ENCODE peak calls at places on chromosomes 2 and 18, in five cellular contexts. One of them, this sample, is unnamed.
A peak's percentile ranks its signal among the peaks of the same experiment; 100 is the strongest.

GRCh38 chr2:172213116-172213515 is 110.4 kb upstream of the DLX2 start:
- DNase-seq in neuronal stem cell: no peak
- DNase-seq in mesendoderm: no peak
- DNase-seq in H1: no peak
- DNase-seq in IMR-90: no peak
- DNase-seq in this sample: no peak

GRCh38 chr2:115880558-115880957 is 1438.1 kb downstream of the DPP10 start:
- DNase-seq in H1: no peak
- DNase-seq in IMR-90: no peak
- DNase-seq in mesendoderm: peak; percentile 52
- DNase-seq in neuronal stem cell: no peak
- DNase-seq in this sample: no peak

GRCh38 chr2:46690825-46691224 is 211.5 kb downstream of the TMEM247 start:
- DNase-seq in neuronal stem cell: no peak
- DNase-seq in IMR-90: peak; percentile 95
- DNase-seq in H1: no peak
- DNase-seq in mesendoderm: no peak
- DNase-seq in this sample: no peak

GRCh38 chr18:61531182-61531581 is 198.0 kb downstream of the CDH20 start:
- DNase-seq in mesendoderm: no peak
- DNase-seq in neuronal stem cell: no peak
- DNase-seq in IMR-90: no peak
- DNase-seq in H1: no peak
- DNase-seq in this sample: no peak

GRCh38 chr2:221999702-222000101 is 299.1 kb downstream of the PAX3 start:
- DNase-seq in H1: no peak
- DNase-seq in IMR-90: peak; percentile 91
- DNase-seq in mesendoderm: peak; percentile 26
- DNase-seq in neuronal stem cell: no peak
- DNase-seq in this sample: no peak

GRCh38 chr2:240918258-240919091 is 12.3 kb downstream of the CROCC2 start:
- DNase-seq in neuronal stem cell: no peak
- DNase-seq in IMR-90: no peak
- DNase-seq in H1: no peak
- DNase-seq in mesendoderm: no peak
- DNase-seq in this sample: peak; percentile 20

GRCh38 chr18:6719098-6719913 is 10.2 kb upstream of the ARHGAP28 start:
- DNase-seq in neuronal stem cell: no peak
- DNase-seq in H1: no peak
- DNase-seq in IMR-90: no peak
- DNase-seq in mesendoderm: no peak
- DNase-seq in this sample: no peak

GRCh38 chr2:3654464-3655225 is 3.4 kb upstream of the ALLC start:
- DNase-seq in mesendoderm: no peak
- DNase-seq in H1: no peak
- DNase-seq in IMR-90: no peak
- DNase-seq in neuronal stem cell: no peak
- DNase-seq in this sample: no peak

GRCh38 chr2:17579605-17580318 is 39.3 kb downstream of the VSNL1 start:
- DNase-seq in mesendoderm: peak; percentile 87
- DNase-seq in neuronal stem cell: no peak
- DNase-seq in H1: peak; percentile 25
- DNase-seq in IMR-90: no peak
- DNase-seq in this sample: peak; percentile 51

DNA sequence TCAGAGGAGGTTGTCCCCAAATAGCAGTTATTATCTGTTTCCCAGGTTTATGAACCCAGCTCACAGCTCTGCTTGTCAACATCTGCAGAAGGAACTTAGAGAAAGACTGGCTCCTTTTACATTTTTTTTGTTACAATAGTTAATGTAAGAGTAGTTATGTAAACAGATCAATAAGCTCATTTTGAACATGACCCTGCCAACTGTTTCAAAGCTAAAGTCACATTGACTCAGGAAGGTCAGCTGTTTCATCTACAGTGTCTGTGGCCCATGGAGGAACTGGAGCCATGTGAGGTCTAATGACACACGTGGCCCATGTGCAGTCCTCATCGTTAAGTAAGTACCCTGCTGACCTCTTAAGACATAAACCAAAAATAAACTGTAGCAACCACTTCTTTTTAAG is 97.1 kb downstream of the SH3RF3 start:
- DNase-seq in IMR-90: peak; percentile 38
- DNase-seq in mesendoderm: no peak
- DNase-seq in H1: no peak
- DNase-seq in neuronal stem cell: no peak
- DNase-seq in this sample: no peak
- H3K4me2 ChIP-seq in IMR-90: no peak overlapping the region
- H3K4me2 ChIP-seq in mesendoderm: no peak overlapping the region
- H3K4me2 ChIP-seq in H1: no peak overlapping the region
- H3K4me2 ChIP-seq in neuronal stem cell: no peak overlapping the region
- H3K4me2 ChIP-seq in this sample: no peak overlapping the region

DNA sequence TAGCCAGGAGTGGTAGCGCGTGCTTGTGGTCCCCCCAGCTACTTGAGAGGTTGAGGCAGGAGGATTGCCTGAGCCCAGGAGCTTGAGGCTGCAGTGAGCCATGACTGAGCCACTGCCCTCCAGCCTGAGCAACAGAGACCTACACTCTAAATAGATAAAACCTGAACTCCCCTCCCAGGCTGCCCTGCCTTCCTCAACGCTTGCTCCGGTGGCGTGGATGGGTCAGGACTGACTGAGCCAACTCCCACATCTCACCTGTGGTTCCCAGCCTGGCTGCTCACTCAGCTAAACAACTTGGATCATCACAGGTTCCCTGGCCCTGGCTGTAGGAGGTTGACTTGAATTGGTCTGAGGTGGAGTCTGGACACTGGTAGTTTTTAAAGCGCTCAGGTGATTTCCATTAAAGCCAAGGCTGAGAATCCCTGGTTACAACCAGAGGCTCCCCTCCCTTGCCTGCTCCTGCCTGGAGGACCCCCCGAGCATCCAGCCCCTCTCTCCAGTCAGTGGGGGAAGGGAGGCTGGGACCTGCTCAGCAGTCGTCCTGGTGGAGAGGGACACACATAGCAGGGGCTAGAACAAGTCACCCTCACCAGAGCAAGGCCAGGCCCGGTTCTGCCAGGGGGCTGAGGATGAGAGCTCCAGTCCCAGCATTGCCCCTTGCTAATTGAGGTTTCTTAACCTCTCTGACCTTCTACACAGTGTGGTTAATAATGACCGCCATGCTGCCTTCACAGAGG is 47.0 kb upstream of the TAF1B start:
- DNase-seq in mesendoderm: no peak
- DNase-seq in H1: no peak
- DNase-seq in neuronal stem cell: no peak
- DNase-seq in IMR-90: no peak
- DNase-seq in this sample: peak; percentile 56
- H4K8ac ChIP-seq in mesendoderm: no peak overlapping the region
- H4K8ac ChIP-seq in H1: no peak overlapping the region
- H4K8ac ChIP-seq in neuronal stem cell: no peak overlapping the region
- H4K8ac ChIP-seq in IMR-90: no peak overlapping the region
- H4K8ac ChIP-seq in this sample: no peak overlapping the region

DNA sequence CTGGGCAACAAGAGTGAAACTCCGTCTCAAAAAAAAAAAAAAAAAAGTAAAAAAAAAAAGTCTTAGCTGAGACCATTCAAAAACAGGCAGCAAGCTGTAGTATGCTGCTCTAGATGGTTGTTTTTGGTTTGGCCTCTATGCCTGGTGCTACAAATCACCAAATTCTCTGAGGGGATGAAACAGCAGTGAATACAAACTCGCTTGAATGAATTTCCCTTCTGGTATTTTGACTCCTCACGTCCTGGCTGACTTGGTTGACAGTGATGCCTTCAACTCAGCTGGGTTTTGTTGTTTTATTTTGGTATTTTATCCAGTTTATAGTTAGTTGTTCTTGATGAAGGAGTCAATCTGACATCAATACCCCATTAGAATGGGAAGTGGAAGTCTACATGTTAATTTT is 3.3 kb upstream of the TCF7L1 start:
- DNase-seq in IMR-90: no peak
- DNase-seq in H1: no peak
- DNase-seq in neuronal stem cell: no peak
- DNase-seq in mesendoderm: no peak
- DNase-seq in this sample: no peak
- H3K4me2 ChIP-seq in IMR-90: no peak overlapping the region
- H3K4me2 ChIP-seq in H1: no peak overlapping the region
- H3K4me2 ChIP-seq in neuronal stem cell: no peak overlapping the region
- H3K4me2 ChIP-seq in mesendoderm: no peak overlapping the region
- H3K4me2 ChIP-seq in this sample: no peak overlapping the region

DNA sequence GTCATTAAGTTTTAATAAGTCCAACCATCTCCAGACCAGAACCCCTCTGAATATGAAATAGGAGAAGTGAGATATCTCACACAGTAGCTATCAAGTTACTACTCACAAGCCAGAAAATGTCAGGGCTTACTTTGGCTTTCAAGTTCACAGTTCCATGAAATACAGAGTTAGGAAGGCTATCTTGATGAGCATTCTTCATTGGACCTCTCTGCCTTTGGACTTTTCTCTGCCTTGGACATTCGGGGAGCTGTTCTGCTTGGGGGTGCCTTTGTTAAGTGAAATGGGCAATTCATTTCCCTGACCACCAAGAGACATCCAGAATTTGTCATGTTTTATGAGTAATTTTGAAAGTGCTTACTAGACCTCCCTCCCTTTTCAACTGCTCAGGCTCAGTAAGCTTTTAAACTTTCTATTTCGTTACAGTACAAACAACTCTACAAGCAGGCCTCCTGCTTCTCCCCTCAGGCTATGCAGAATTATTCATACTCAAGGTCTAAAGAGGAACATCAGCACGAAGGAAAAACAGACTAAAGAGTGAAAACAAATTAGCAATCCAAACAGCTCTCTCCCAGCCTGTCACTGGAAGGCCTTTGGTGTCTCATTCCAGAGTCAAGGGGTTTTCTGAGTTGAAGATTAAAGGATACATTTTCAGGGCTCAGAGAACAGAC is 95.3 kb downstream of the MREG start:
- DNase-seq in H1: no peak
- DNase-seq in mesendoderm: peak; percentile 62
- DNase-seq in neuronal stem cell: no peak
- DNase-seq in IMR-90: peak; percentile 65
- DNase-seq in this sample: no peak
- H4K8ac ChIP-seq in H1: no peak overlapping the region
- H4K8ac ChIP-seq in mesendoderm: no peak overlapping the region
- H4K8ac ChIP-seq in neuronal stem cell: no peak overlapping the region
- H4K8ac ChIP-seq in IMR-90: peak overlapping the region; percentile 84
- H4K8ac ChIP-seq in this sample: no peak overlapping the region

This sample was measured in H9.